ENCODE peak calls at places on chromosomes 4 and X, in eight cellular contexts. Q, V, M, P, T, A, U and Z are unnamed samples.

GRCh38 chrX:16671005-16671404 is 21.0 kb downstream of the S100G start:
- DNase-seq in P (no peak), U (peak), M (no peak), Q (peak), V (no peak), A (no peak), T (peak), Z (peak)

GRCh38 chr4:142079951-142080350 is 443.6 kb downstream of the IL15 start:
- DNase-seq in P (no peak), M (no peak), Q (no peak), V (no peak), U (no peak), A (no peak), T (no peak), Z (no peak)

GRCh38 chr4:122997463-122998101 is 75.2 kb upstream of the NUDT6 start:
- DNase-seq in M (no peak), A (no peak), U (peak), T (no peak), V (no peak), P (no peak), Q (no peak), Z (no peak)

GRCh38 chr4:7087036-7087435 is 19.2 kb upstream of the GRPEL1 start:
- DNase-seq in T (no peak), A (no peak), M (no peak), U (no peak), Q (no peak), V (no peak), P (no peak), Z (no peak)

GRCh38 chrX:48940404-48940955 is 16.9 kb downstream of the OTUD5 start:
- DNase-seq in M (no peak), A (no peak), P (no peak), Q (no peak), U (no peak), T (no peak), V (no peak), Z (no peak)

GRCh38 chrX:14356401-14356800 is 172.9 kb upstream of the GLRA2 start:
- DNase-seq in A (no peak), U (peak), V (no peak), T (no peak), P (no peak), M (no peak), Q (no peak), Z (no peak)

GRCh38 chr4:42865572-42866189 is 26.8 kb upstream of the GRXCR1 start:
- DNase-seq in Q (peak), U (peak), T (peak), M (peak), V (peak), A (peak), P (no peak), Z (peak)

GRCh38 chrX:151977009-151977408 is 2.5 kb upstream of the GABRE start:
- DNase-seq in Q (no peak), U (no peak), T (no peak), A (no peak), M (no peak), V (no peak), P (no peak), Z (no peak)

GRCh38 chr4:187271848-187272247 is 548.2 kb upstream of the FAT1 start:
- DNase-seq in P (no peak), Q (no peak), T (no peak), U (no peak), A (no peak), M (no peak), V (no peak), Z (no peak)

GRCh38 chr4:78776031-78776728 is at the start of gene BMP2K:
- DNase-seq in A (peak), T (peak), M (peak), P (peak), U (peak), V (peak), Q (peak), Z (peak)

GRCh38 chr4:87112063-87112462 is 108.4 kb downstream of the KLHL8 start:
- DNase-seq in U (peak), M (no peak), A (no peak), P (no peak), T (no peak), Q (no peak), V (no peak), Z (no peak)

GRCh38 chrX:84339507-84340364 is 151.7 kb upstream of the RPS6KA6 start:
- DNase-seq in U (peak), A (no peak), P (no peak), T (no peak), Q (peak), M (peak), V (no peak), Z (peak)

GRCh38 chrX:97290199-97290598 is 406.5 kb downstream of the RPA4 start:
- DNase-seq in P (no peak), T (no peak), Q (no peak), V (no peak), M (no peak), A (no peak), U (peak), Z (no peak)

GRCh38 chr4:98448923-98449322 is 187.7 kb downstream of the RAP1GDS1 start:
- DNase-seq in A (no peak), U (peak), T (no peak), Q (no peak), M (no peak), P (no peak), V (no peak), Z (no peak)

GRCh38 chrX:41010188-41010846 is 74.9 kb upstream of the USP9X start:
- DNase-seq in T (peak), M (peak), P (peak), V (no peak), U (peak), A (peak), Q (peak), Z (peak)

GRCh38 chr4:136281307-136281706 is 1251.0 kb downstream of the PCDH18 start:
- DNase-seq in U (no peak), M (no peak), Q (no peak), A (no peak), T (no peak), V (no peak), P (no peak), Z (no peak)

GRCh38 chrX:19670854-19671620 is 155.7 kb upstream of the MAP3K15 start:
- DNase-seq in P (peak), M (no peak), Q (peak), T (peak), A (no peak), U (peak), V (no peak), Z (peak)

GRCh38 chr4:40475609-40476008 is 140.5 kb downstream of the CHRNA9 start:
- DNase-seq in P (no peak), V (no peak), Q (no peak), U (no peak), A (no peak), T (no peak), M (no peak), Z (no peak)

GRCh38 chrX:150982235-150982785 is 825 bp upstream of the HMGB3 start:
- DNase-seq in M (no peak), Q (no peak), V (no peak), T (no peak), U (peak), A (no peak), P (no peak), Z (no peak)

GRCh38 chrX:136868283-136869055 is 12.1 kb downstream of the RBMX start:
- DNase-seq in M (no peak), P (no peak), T (no peak), Q (no peak), A (no peak), U (no peak), V (no peak), Z (no peak)

GRCh38 chrX:37453821-37454220 is 104.7 kb downstream of the PRRG1 start:
- DNase-seq in T (no peak), U (no peak), A (no peak), M (no peak), Q (no peak), V (no peak), P (no peak), Z (no peak)

GRCh38 chr4:43113196-43113595 is 220.7 kb downstream of the GRXCR1 start:
- DNase-seq in V (no peak), Q (no peak), U (no peak), T (no peak), A (no peak), M (no peak), P (no peak), Z (no peak)

GRCh38 chrX:63349307-63349706 is 1.8 kb downstream of the SPIN4 start:
- DNase-seq in T (no peak), M (no peak), Q (no peak), A (no peak), P (no peak), U (no peak), V (no peak), Z (no peak)

GRCh38 chr4:3070709-3071500 is 3.4 kb downstream of the HTT-AS start:
- DNase-seq in M (no peak), Q (no peak), T (no peak), P (no peak), A (no peak), V (no peak), U (no peak), Z (no peak)